ENCODE peak calls at places on chromosomes 1 and 21, in eight cellular contexts. One of them, this sample, is unnamed.
A peak's percentile ranks its signal among the peaks of the same experiment; 100 is the strongest.

GRCh38 chr1:21904725-21905520 is 32.2 kb downstream of the HSPG2 start:
- DNase-seq in PC-3: peak; percentile 72
- DNase-seq in SK-N-SH: no peak
- DNase-seq in Peyer's patch: no peak
- DNase-seq in right atrium auricular region: peak; percentile 85
- DNase-seq in fibroblast of lung: peak; percentile 97
- DNase-seq in hepatocyte: peak; percentile 83
- DNase-seq in BE2C: no peak
- DNase-seq in this sample: peak; percentile 93

GRCh38 chr1:228092342-228093049 is 10.0 kb downstream of the ARF1 start:
- DNase-seq in PC-3: no peak
- DNase-seq in SK-N-SH: no peak
- DNase-seq in Peyer's patch: no peak
- DNase-seq in right atrium auricular region: no peak
- DNase-seq in fibroblast of lung: no peak
- DNase-seq in hepatocyte: no peak
- DNase-seq in BE2C: no peak
- DNase-seq in this sample: no peak

GRCh38 chr1:198904356-198904755 is 265.5 kb downstream of the PTPRC start:
- DNase-seq in PC-3: peak; percentile 43
- DNase-seq in SK-N-SH: no peak
- DNase-seq in Peyer's patch: no peak
- DNase-seq in right atrium auricular region: no peak
- DNase-seq in fibroblast of lung: peak; percentile 59
- DNase-seq in hepatocyte: no peak
- DNase-seq in BE2C: no peak
- DNase-seq in this sample: peak; percentile 50

GRCh38 chr1:115924730-115925129 is 51.6 kb upstream of the SLC22A15 start:
- DNase-seq in PC-3: peak; percentile 43
- DNase-seq in SK-N-SH: no peak
- DNase-seq in Peyer's patch: no peak
- DNase-seq in right atrium auricular region: no peak
- DNase-seq in fibroblast of lung: no peak
- DNase-seq in hepatocyte: no peak
- DNase-seq in BE2C: no peak
- DNase-seq in this sample: peak; percentile 43

GRCh38 chr1:88650676-88651418 is 33.2 kb upstream of the PKN2 start:
- DNase-seq in PC-3: no peak
- DNase-seq in SK-N-SH: no peak
- DNase-seq in Peyer's patch: no peak
- DNase-seq in right atrium auricular region: no peak
- DNase-seq in fibroblast of lung: no peak
- DNase-seq in hepatocyte: peak; percentile 21
- DNase-seq in BE2C: no peak
- DNase-seq in this sample: peak; percentile 33

GRCh38 chr1:228872080-228872479 is 136.8 kb downstream of the RHOU start:
- DNase-seq in PC-3: no peak
- DNase-seq in SK-N-SH: no peak
- DNase-seq in Peyer's patch: no peak
- DNase-seq in right atrium auricular region: no peak
- DNase-seq in fibroblast of lung: no peak
- DNase-seq in hepatocyte: no peak
- DNase-seq in BE2C: no peak
- DNase-seq in this sample: no peak

GRCh38 chr1:167409183-167409582 is 109.1 kb downstream of the CD247 start:
- DNase-seq in PC-3: peak; percentile 56
- DNase-seq in SK-N-SH: no peak
- DNase-seq in Peyer's patch: no peak
- DNase-seq in right atrium auricular region: no peak
- DNase-seq in fibroblast of lung: no peak
- DNase-seq in hepatocyte: no peak
- DNase-seq in BE2C: no peak
- DNase-seq in this sample: peak; percentile 35

GRCh38 chr1:32063261-32063681 is 9.5 kb upstream of the TMEM39B start:
- DNase-seq in PC-3: peak; percentile 63
- DNase-seq in SK-N-SH: peak; percentile 55
- DNase-seq in Peyer's patch: no peak
- DNase-seq in right atrium auricular region: no peak
- DNase-seq in fibroblast of lung: peak; percentile 63
- DNase-seq in hepatocyte: peak; percentile 60
- DNase-seq in BE2C: peak; percentile 16
- DNase-seq in this sample: peak; percentile 53

GRCh38 chr1:113452921-113453770 is 62.8 kb downstream of the MAGI3 start:
- DNase-seq in PC-3: peak; percentile 68
- DNase-seq in SK-N-SH: peak; percentile 26
- DNase-seq in Peyer's patch: no peak
- DNase-seq in right atrium auricular region: no peak
- DNase-seq in fibroblast of lung: peak; percentile 41
- DNase-seq in hepatocyte: peak; percentile 44
- DNase-seq in BE2C: peak; percentile 40
- DNase-seq in this sample: peak; percentile 60

GRCh38 chr21:31560479-31560878 is 99.0 kb upstream of the SOD1 start:
- DNase-seq in PC-3: no peak
- DNase-seq in SK-N-SH: no peak
- DNase-seq in Peyer's patch: no peak
- DNase-seq in right atrium auricular region: no peak
- DNase-seq in fibroblast of lung: no peak
- DNase-seq in hepatocyte: no peak
- DNase-seq in BE2C: no peak
- DNase-seq in this sample: no peak

GRCh38 chr1:182698977-182699672 is 14.7 kb upstream of the RGS8 start:
- DNase-seq in PC-3: no peak
- DNase-seq in SK-N-SH: no peak
- DNase-seq in Peyer's patch: no peak
- DNase-seq in right atrium auricular region: no peak
- DNase-seq in fibroblast of lung: no peak
- DNase-seq in hepatocyte: no peak
- DNase-seq in BE2C: peak; percentile 90
- DNase-seq in this sample: no peak

GRCh38 chr1:211518330-211519289 is 26.6 kb upstream of the RD3 start:
- DNase-seq in PC-3: no peak
- DNase-seq in SK-N-SH: no peak
- DNase-seq in Peyer's patch: peak; percentile 24
- DNase-seq in right atrium auricular region: no peak
- DNase-seq in fibroblast of lung: no peak
- DNase-seq in hepatocyte: no peak
- DNase-seq in BE2C: no peak
- DNase-seq in this sample: no peak

GRCh38 chr1:3910049-3910731 is 10.1 kb upstream of the C1orf174 start:
- DNase-seq in PC-3: no peak
- DNase-seq in SK-N-SH: no peak
- DNase-seq in Peyer's patch: peak; percentile 53
- DNase-seq in right atrium auricular region: no peak
- DNase-seq in fibroblast of lung: no peak
- DNase-seq in hepatocyte: no peak
- DNase-seq in BE2C: no peak
- DNase-seq in this sample: no peak

DNA sequence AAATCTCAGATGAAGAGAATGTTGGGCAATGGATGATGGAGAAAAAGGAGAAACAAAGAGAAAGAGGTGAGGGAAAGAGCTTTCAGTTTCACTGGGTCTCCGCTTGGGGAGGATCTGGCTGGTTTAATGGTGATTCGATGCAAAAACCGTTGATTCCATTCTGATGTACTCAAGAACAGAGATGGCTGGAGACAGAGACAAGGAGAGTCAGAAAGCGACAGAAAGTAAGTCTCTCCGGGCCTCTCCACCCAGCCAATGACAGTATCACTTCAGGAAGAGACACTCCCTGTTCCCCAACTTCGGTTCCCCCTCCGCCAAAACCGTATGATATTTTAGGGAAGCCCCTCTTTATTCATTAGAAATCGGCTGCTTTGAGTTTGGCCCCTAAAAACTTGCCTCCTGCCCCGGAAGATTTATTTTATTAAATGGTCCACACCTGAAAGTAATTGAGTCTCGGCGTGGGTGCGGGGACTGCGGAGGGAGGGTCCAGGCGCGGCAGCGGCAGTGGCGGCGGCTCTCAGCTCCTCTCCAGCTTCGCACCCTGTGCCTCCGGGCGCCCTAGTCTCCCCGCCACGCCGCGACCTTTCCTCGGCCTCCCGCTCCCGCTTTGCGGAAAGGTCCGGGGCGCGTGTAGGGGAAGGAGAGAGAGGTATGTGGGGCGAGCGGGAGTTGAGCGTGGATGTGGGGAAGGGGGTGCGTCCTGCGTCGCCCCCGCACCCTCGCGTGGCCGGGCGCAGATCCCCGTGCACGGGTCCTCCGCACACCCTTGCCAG is 13.2 kb upstream of the ALX3 start:
- DNase-seq in PC-3: no peak
- DNase-seq in SK-N-SH: no peak
- DNase-seq in Peyer's patch: no peak
- DNase-seq in right atrium auricular region: no peak
- DNase-seq in fibroblast of lung: no peak
- DNase-seq in hepatocyte: no peak
- DNase-seq in BE2C: no peak
- DNase-seq in this sample: no peak
- H3K4me3 ChIP-seq in PC-3: no peak overlapping the region
- H3K4me3 ChIP-seq in SK-N-SH: no peak overlapping the region
- H3K4me3 ChIP-seq in Peyer's patch: peak overlapping the region; percentile 67
- H3K4me3 ChIP-seq in right atrium auricular region: peak overlapping the region; percentile 71
- H3K4me3 ChIP-seq in fibroblast of lung: peak overlapping the region; percentile 38
- H3K4me3 ChIP-seq in hepatocyte: peak overlapping the region; percentile 52
- H3K4me3 ChIP-seq in BE2C: no peak overlapping the region
- H3K4me3 ChIP-seq in this sample: no peak overlapping the region

DNA sequence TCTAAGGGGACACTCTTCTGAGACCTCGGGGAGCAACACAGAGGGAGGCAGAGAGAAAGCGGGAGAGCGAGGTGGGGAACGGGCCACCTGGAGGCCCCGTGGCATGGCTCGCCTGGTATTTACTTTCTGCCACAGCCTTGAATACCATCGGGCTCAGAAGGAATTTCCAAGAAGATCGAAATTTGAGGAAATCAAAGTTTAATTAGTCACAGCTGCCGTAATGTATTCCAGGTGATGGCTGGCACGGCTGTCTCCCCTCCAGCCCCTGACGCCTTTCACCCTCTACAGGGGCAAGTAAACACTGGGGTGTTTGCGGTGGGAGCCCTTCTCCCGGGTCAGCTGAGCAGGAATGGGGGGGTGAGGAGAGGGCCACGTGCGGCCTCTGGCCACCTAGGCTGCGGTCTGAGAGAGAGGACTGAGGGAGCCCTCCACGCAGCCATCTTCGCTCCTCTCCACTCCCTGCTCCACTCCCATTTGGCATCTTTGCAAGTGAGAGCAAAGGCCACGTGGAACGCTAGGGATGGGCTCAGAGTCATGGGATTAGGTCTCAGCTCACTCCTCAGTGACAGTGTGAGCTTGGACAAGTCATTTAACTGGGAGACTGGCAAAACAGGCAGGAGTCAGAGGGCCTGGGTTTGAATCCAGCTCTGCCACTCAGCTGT is 125.2 kb downstream of the SYF2 start:
- DNase-seq in PC-3: no peak
- DNase-seq in SK-N-SH: no peak
- DNase-seq in Peyer's patch: no peak
- DNase-seq in right atrium auricular region: no peak
- DNase-seq in fibroblast of lung: no peak
- DNase-seq in hepatocyte: no peak
- DNase-seq in BE2C: no peak
- DNase-seq in this sample: no peak
- H3K27me3 ChIP-seq in PC-3: no peaks in the 10 kb centered on the region
- H3K27me3 ChIP-seq in SK-N-SH: peaks cover 19% of the 10 kb centered on the region
- H3K27me3 ChIP-seq in Peyer's patch: no peaks in the 10 kb centered on the region
- H3K27me3 ChIP-seq in right atrium auricular region: no peaks in the 10 kb centered on the region
- H3K27me3 ChIP-seq in fibroblast of lung: no peaks in the 10 kb centered on the region
- H3K27me3 ChIP-seq in hepatocyte: no peaks in the 10 kb centered on the region
- H3K27me3 ChIP-seq in BE2C: no peaks in the 10 kb centered on the region
- H3K27me3 ChIP-seq in this sample: peaks cover 4% of the 10 kb centered on the region

GRCh38 chr1:51620470-51620869 is 3.6 kb downstream of the OSBPL9 start:
- DNase-seq in PC-3: no peak
- DNase-seq in SK-N-SH: no peak
- DNase-seq in Peyer's patch: no peak
- DNase-seq in right atrium auricular region: no peak
- DNase-seq in fibroblast of lung: no peak
- DNase-seq in hepatocyte: no peak
- DNase-seq in BE2C: no peak
- DNase-seq in this sample: no peak

GRCh38 chr1:51616903-51617708 is at the start of gene OSBPL9:
- DNase-seq in PC-3: peak; percentile 85
- DNase-seq in SK-N-SH: peak; percentile 92
- DNase-seq in Peyer's patch: peak; percentile 95
- DNase-seq in right atrium auricular region: peak; percentile 93
- DNase-seq in fibroblast of lung: peak; percentile 89
- DNase-seq in hepatocyte: peak; percentile 96
- DNase-seq in BE2C: peak; percentile 79
- DNase-seq in this sample: peak; percentile 75

GRCh38 chr1:51616490-51616889 is 402 bp upstream of the OSBPL9 start:
- DNase-seq in PC-3: no peak
- DNase-seq in SK-N-SH: no peak
- DNase-seq in Peyer's patch: no peak
- DNase-seq in right atrium auricular region: no peak
- DNase-seq in fibroblast of lung: no peak
- DNase-seq in hepatocyte: no peak
- DNase-seq in BE2C: no peak
- DNase-seq in this sample: no peak

GRCh38 chr1:51621161-51621560 is 4.3 kb downstream of the OSBPL9 start:
- DNase-seq in PC-3: no peak
- DNase-seq in SK-N-SH: no peak
- DNase-seq in Peyer's patch: no peak
- DNase-seq in right atrium auricular region: no peak
- DNase-seq in fibroblast of lung: no peak
- DNase-seq in hepatocyte: no peak
- DNase-seq in BE2C: no peak
- DNase-seq in this sample: no peak

GRCh38 chr1:51618715-51619114 is 1.8 kb downstream of the OSBPL9 start:
- DNase-seq in PC-3: no peak
- DNase-seq in SK-N-SH: no peak
- DNase-seq in Peyer's patch: no peak
- DNase-seq in right atrium auricular region: no peak
- DNase-seq in fibroblast of lung: no peak
- DNase-seq in hepatocyte: no peak
- DNase-seq in BE2C: no peak
- DNase-seq in this sample: no peak
- H3K4me3 ChIP-seq in PC-3: peak overlapping the region; percentile 98
- H3K4me3 ChIP-seq in SK-N-SH: no peak overlapping the region
- H3K4me3 ChIP-seq in Peyer's patch: no peak overlapping the region
- H3K4me3 ChIP-seq in right atrium auricular region: peak overlapping the region; percentile 81
- H3K4me3 ChIP-seq in fibroblast of lung: no peak overlapping the region
- H3K4me3 ChIP-seq in hepatocyte: no peak overlapping the region
- H3K4me3 ChIP-seq in BE2C: no peak overlapping the region
- H3K4me3 ChIP-seq in this sample: no peak overlapping the region

GRCh38 chr1:46480959-46481646 is 8.5 kb upstream of the DMBX1 start:
- DNase-seq in PC-3: peak; percentile 40
- DNase-seq in SK-N-SH: no peak
- DNase-seq in Peyer's patch: no peak
- DNase-seq in right atrium auricular region: no peak
- DNase-seq in fibroblast of lung: no peak
- DNase-seq in hepatocyte: no peak
- DNase-seq in BE2C: no peak
- DNase-seq in this sample: no peak
- H3K27me3 ChIP-seq in PC-3: no peaks in the 10 kb centered on the region
- H3K27me3 ChIP-seq in SK-N-SH: no peaks in the 10 kb centered on the region
- H3K27me3 ChIP-seq in Peyer's patch: no peaks in the 10 kb centered on the region
- H3K27me3 ChIP-seq in right atrium auricular region: no peaks in the 10 kb centered on the region
- H3K27me3 ChIP-seq in fibroblast of lung: peaks cover 31% of the 10 kb centered on the region
- H3K27me3 ChIP-seq in hepatocyte: peaks cover 69% of the 10 kb centered on the region
- H3K27me3 ChIP-seq in BE2C: peaks cover 5% of the 10 kb centered on the region
- H3K27me3 ChIP-seq in this sample: peaks cover 16% of the 10 kb centered on the region

DNA sequence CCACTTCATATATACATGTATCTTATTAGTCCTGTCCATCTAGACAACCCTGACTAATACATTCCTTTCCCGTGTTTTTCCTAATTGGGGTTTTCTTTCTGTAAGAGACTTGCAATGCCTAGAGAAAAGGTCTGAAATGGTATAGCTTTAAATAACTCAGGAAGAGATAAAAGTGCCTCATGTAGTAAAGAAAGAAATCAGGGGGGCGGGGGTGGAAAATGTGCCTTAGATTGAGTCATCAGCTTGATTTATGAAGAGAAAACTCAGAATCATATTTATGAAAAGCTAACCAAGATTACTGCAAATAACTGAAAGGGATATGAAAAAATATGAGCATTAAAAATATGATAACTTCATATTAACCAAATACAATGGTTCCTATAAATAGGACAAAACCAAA is 345.8 kb upstream of the CHRM3 start:
- DNase-seq in PC-3: no peak
- DNase-seq in SK-N-SH: no peak
- DNase-seq in Peyer's patch: no peak
- DNase-seq in right atrium auricular region: no peak
- DNase-seq in fibroblast of lung: peak; percentile 0
- DNase-seq in hepatocyte: no peak
- DNase-seq in BE2C: no peak
- DNase-seq in this sample: no peak
- H3K4me3 ChIP-seq in PC-3: no peak overlapping the region
- H3K4me3 ChIP-seq in SK-N-SH: no peak overlapping the region
- H3K4me3 ChIP-seq in Peyer's patch: no peak overlapping the region
- H3K4me3 ChIP-seq in right atrium auricular region: no peak overlapping the region
- H3K4me3 ChIP-seq in fibroblast of lung: no peak overlapping the region
- H3K4me3 ChIP-seq in hepatocyte: no peak overlapping the region
- H3K4me3 ChIP-seq in BE2C: no peak overlapping the region
- H3K4me3 ChIP-seq in this sample: no peak overlapping the region

This sample was measured in bronchial epithelial cell.